ENCODE peak calls at places on chromosomes 13 and 19, in six cellular contexts. V, B, K, W, D and S are unnamed samples. For H3K4me1, the result is how much of the 10 kb centered on the place peaks cover.

GRCh38 chr19:1235625-1236538 is 1.9 kb downstream of the CBARP start:
- DNase-seq in V (no peak), B (no peak), K (no peak), W (no peak), D (peak), S (no peak)

GRCh38 chr19:34393629-34394028 is 10.6 kb upstream of the PDCD2L start:
- DNase-seq in V (no peak), B (no peak), K (no peak), W (no peak), D (no peak), S (no peak)

GRCh38 chr13:42667638-42668037 is 93.7 kb downstream of the TNFSF11 start:
- DNase-seq in V (no peak), B (no peak), K (no peak), W (no peak), D (no peak), S (no peak)

GRCh38 chr19:50820549-50821247 is 2.9 kb downstream of the KLK1 start:
- DNase-seq in V (peak), B (peak), K (no peak), W (peak), D (no peak), S (no peak)

GRCh38 chr19:2275588-2276428 is 6.2 kb downstream of the PEAK3 start:
- DNase-seq in V (no peak), B (no peak), K (no peak), W (peak), D (no peak), S (no peak)

GRCh38 chr13:89393758-89394157 is 1722.6 kb downstream of the SLITRK5 start:
- DNase-seq in V (no peak), B (no peak), K (no peak), W (no peak), D (no peak), S (no peak)

GRCh38 chr19:45177817-45178261 is at the start of gene TRAPPC6A:
- DNase-seq in V (no peak), B (no peak), K (no peak), W (no peak), D (peak), S (no peak)

GRCh38 chr19:47891923-47892666 is 6.0 kb upstream of the SULT2A1 start:
- DNase-seq in V (no peak), B (no peak), K (no peak), W (no peak), D (no peak), S (no peak)

GRCh38 chr13:101626925-101627555 is 174.6 kb downstream of the ITGBL1 start:
- DNase-seq in V (no peak), B (peak), K (no peak), W (no peak), D (peak), S (no peak)

GRCh38 chr19:51687791-51688664 is 5.1 kb upstream of the SPACA6 start:
- DNase-seq in V (peak), B (no peak), K (peak), W (peak), D (peak), S (peak)

GRCh38 chr13:59176775-59177174 is 987.0 kb downstream of the DIAPH3 start:
- DNase-seq in V (no peak), B (peak), K (no peak), W (no peak), D (no peak), S (no peak)

GRCh38 chr19:55070755-55071502 is 4.7 kb upstream of the EPS8L1 start:
- DNase-seq in V (no peak), B (no peak), K (no peak), W (peak), D (peak), S (no peak)

GRCh38 chr19:628168-628567 is 5.2 kb downstream of the POLRMT start:
- DNase-seq in V (no peak), B (no peak), K (no peak), W (no peak), D (no peak), S (no peak)

GRCh38 chr13:91133941-91134772 is 213.3 kb upstream of the MIR17HG start:
- DNase-seq in V (peak), B (peak), K (no peak), W (peak), D (peak), S (no peak)

GRCh38 chr13:108402850-108403249 is 133.3 kb downstream of the TNFSF13B start:
- DNase-seq in V (no peak), B (no peak), K (no peak), W (no peak), D (no peak), S (no peak)

GRCh38 chr19:38318595-38319142 is 976 bp upstream of the KCNK6 start:
- DNase-seq in V (peak), B (no peak), K (no peak), W (no peak), D (no peak), S (no peak)

GRCh38 chr13:21901772-21902708 is 231.2 kb downstream of the FGF9 start:
- DNase-seq in V (no peak), B (no peak), K (no peak), W (no peak), D (peak), S (no peak)

GRCh38 chr13:81302677-81303076 is 961.8 kb upstream of the SPRY2 start:
- DNase-seq in V (no peak), B (no peak), K (no peak), W (no peak), D (no peak), S (no peak)

GRCh38 chr19:47729799-47730520 is 15.4 kb upstream of the NOP53 start:
- DNase-seq in V (peak), B (no peak), K (peak), W (peak), D (no peak), S (no peak)

GRCh38 chr19:40521276-40521675 is 54.5 kb downstream of the SPTBN4 start:
- DNase-seq in V (no peak), B (peak), K (no peak), W (no peak), D (peak), S (no peak)

GRCh38 chr19:53942001-53942786 is 20.5 kb upstream of the CACNG8 start:
- DNase-seq in V (no peak), B (no peak), K (no peak), W (no peak), D (no peak), S (peak)

GRCh38 chr19:2428027-2428690 is 773 bp upstream of the TIMM13 start:
- DNase-seq in V (no peak), B (no peak), K (no peak), W (peak), D (peak), S (no peak)

DNA sequence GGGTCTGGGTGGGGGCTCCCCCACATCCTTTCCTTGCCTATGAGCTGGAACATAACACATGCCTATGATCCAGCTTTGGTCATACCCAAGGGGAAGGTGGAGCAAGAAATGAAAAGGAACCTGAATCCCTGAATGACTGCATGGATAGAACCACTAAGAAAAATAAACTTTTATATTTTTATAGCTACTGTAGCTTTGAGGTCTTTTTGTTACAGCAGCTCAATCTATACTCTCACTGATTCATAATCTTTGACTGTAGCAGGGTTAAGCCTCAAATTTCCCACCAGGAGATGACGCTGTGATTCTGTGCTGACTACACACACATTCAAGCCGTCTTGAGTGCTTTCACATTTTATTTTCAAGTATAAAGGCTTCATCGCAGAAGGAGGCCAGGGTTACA is 8.8 kb downstream of the PALM3 start:
- DNase-seq in V (no peak), B (no peak), K (no peak), W (no peak), D (no peak), S (no peak)
- H3K4me3 ChIP-seq in V (no peak), B (no peak), K (no peak), W (no peak), D (no peak), S (no peak)

GRCh38 chr19:16330368-16330801 is 5.8 kb downstream of the KLF2 start:
- DNase-seq in V (peak), B (peak), K (peak), W (peak), D (peak), S (no peak)

GRCh38 chr19:16332991-16333624 is 8.5 kb downstream of the KLF2 start:
- DNase-seq in V (no peak), B (no peak), K (no peak), W (no peak), D (no peak), S (no peak)

GRCh38 chr19:16327911-16328823 is 3.5 kb downstream of the KLF2 start:
- DNase-seq in V (peak), B (peak), K (peak), W (peak), D (peak), S (no peak)

GRCh38 chr19:16328824-16329482 is 4.3 kb downstream of the KLF2 start:
- DNase-seq in V (no peak), B (peak), K (no peak), W (no peak), D (peak), S (no peak)

DNA sequence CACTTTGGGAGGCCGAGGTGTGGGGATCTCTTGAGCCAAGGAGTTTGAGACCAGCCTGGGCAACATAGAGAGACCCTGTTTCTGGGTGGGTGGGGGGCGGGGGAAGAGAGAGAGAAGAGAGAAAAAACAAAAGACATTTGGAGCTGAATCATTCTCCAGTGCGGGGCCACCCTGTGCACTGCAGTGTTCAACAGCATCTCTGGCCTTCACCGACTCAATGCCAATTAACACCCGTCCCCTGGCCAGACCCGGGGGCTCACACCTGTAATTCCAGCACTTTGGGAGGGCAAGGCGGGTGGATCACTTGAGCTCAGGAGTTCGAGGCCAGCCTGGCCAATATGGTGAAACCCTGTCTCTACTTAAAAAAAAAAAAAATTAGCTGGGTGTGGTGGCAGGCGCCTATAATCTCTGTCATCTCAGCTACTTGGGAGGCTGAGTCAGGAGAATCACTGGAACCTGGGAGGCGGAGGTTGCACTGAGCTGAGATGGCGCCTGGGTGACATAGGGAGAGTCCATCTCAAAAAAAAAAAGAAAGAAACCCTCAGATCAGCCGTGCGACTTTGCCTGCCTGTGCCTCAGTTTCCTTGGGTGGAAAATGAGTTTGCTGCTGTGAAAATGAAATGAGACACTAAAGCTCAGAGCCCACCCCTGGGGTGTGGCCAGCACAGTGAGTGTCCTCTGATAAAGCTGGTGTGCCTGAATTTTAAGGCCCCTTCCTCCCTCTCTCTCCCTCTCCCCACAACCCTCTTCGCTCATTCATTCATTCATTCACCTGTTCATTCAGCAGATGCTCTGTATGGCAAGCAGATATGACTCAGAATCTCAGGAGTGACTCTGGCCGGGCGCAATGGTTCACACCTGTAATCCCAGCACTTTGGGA is 6.4 kb downstream of the KLF2 start:
- DNase-seq in V (no peak), B (no peak), K (no peak), W (no peak), D (no peak), S (no peak)
- H3K4me1 ChIP-seq in V (under half), B (under half), K (under half), W (under half), D (under half), S (under half)

DNA sequence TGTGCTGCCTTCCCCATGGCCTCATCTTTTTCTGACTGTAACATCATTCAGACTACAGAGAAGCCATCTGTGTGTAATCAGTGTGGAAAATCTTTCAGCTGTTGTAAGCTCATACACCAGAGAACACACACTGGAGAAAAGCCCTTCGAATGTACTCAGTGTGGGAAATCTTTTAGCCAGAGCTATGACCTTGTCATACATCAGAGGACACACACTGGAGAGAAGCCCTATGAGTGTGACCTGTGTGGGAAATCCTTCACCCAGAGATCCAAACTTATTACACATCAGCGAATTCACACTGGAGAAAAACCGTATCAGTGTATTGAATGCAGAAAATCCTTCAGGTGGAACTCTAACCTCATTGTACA is 17.2 kb upstream of the ZNF8 start:
- DNase-seq in V (no peak), B (no peak), K (no peak), W (no peak), D (no peak), S (no peak)
- H3K4me3 ChIP-seq in V (no peak), B (no peak), K (peak), W (no peak), D (no peak), S (no peak)

GRCh38 chr19:11243798-11244169 is 4.4 kb downstream of the ANGPTL8 start:
- DNase-seq in V (no peak), B (no peak), K (no peak), W (no peak), D (no peak), S (no peak)
- H3K4me1 ChIP-seq in V (half or more), B (under half), K (under half), W (under half), D (under half), S (under half)

GRCh38 chr19:49168421-49168820 is 10.8 kb downstream of the TRPM4 start:
- DNase-seq in V (no peak), B (no peak), K (peak), W (peak), D (no peak), S (no peak)

GRCh38 chr19:49161987-49162386 is 4.4 kb downstream of the TRPM4 start:
- DNase-seq in V (no peak), B (no peak), K (no peak), W (no peak), D (peak), S (no peak)

GRCh38 chr19:49167857-49168409 is 10.3 kb downstream of the TRPM4 start:
- DNase-seq in V (no peak), B (no peak), K (peak), W (peak), D (no peak), S (no peak)

GRCh38 chr19:49165111-49165750 is 7.6 kb downstream of the TRPM4 start:
- DNase-seq in V (peak), B (no peak), K (no peak), W (peak), D (no peak), S (no peak)

GRCh38 chr19:49165865-49166301 is 8.3 kb downstream of the TRPM4 start:
- DNase-seq in V (no peak), B (no peak), K (no peak), W (peak), D (no peak), S (no peak)
- H3K4me3 ChIP-seq in V (peak), B (no peak), K (no peak), W (peak), D (no peak), S (no peak)